ENCODE peak calls at places on chromosomes 12 and 14, in four cellular contexts. One of them, this sample, is unnamed.

GRCh38 chr12:46886541-46887041 is 60.8 kb upstream of the SLC38A4 start:
- DNase-seq in stomach: no peak
- DNase-seq in caudate nucleus: no peak
- DNase-seq in neural progenitor cell: no peak
- DNase-seq in this sample: no peak

GRCh38 chr14:103127356-103127755 is 4.1 kb downstream of the TNFAIP2 start:
- DNase-seq in stomach: no peak
- DNase-seq in caudate nucleus: no peak
- DNase-seq in neural progenitor cell: no peak
- DNase-seq in this sample: no peak

GRCh38 chr12:64781374-64782029 is 22.3 kb upstream of the GNS start:
- DNase-seq in stomach: peak
- DNase-seq in caudate nucleus: no peak
- DNase-seq in neural progenitor cell: peak
- DNase-seq in this sample: peak

GRCh38 chr12:49680075-49680474 is 27.1 kb downstream of the FMNL3 start:
- DNase-seq in stomach: no peak
- DNase-seq in caudate nucleus: no peak
- DNase-seq in neural progenitor cell: no peak
- DNase-seq in this sample: no peak

GRCh38 chr14:55329999-55330710 is 58.9 kb downstream of the FBXO34 start:
- DNase-seq in stomach: no peak
- DNase-seq in caudate nucleus: no peak
- DNase-seq in neural progenitor cell: no peak
- DNase-seq in this sample: no peak

GRCh38 chr12:85669911-85670310 is 166.3 kb downstream of the RASSF9 start:
- DNase-seq in stomach: no peak
- DNase-seq in caudate nucleus: no peak
- DNase-seq in neural progenitor cell: no peak
- DNase-seq in this sample: no peak

GRCh38 chr12:9940370-9940769 is 8.2 kb upstream of the CLEC2A start:
- DNase-seq in stomach: no peak
- DNase-seq in caudate nucleus: no peak
- DNase-seq in neural progenitor cell: peak
- DNase-seq in this sample: peak

GRCh38 chr12:4977104-4977503 is 66.6 kb upstream of the KCNA5 start:
- DNase-seq in stomach: no peak
- DNase-seq in caudate nucleus: no peak
- DNase-seq in neural progenitor cell: no peak
- DNase-seq in this sample: no peak

GRCh38 chr12:109770104-109770860 is 56.7 kb downstream of the FAM222A start:
- DNase-seq in stomach: peak
- DNase-seq in caudate nucleus: no peak
- DNase-seq in neural progenitor cell: no peak
- DNase-seq in this sample: no peak

GRCh38 chr14:94673781-94674231 is 61.6 kb downstream of the SERPINA3 start:
- DNase-seq in stomach: peak
- DNase-seq in caudate nucleus: no peak
- DNase-seq in neural progenitor cell: no peak
- DNase-seq in this sample: no peak

GRCh38 chr12:93080452-93080851 is 151.4 kb upstream of the EEA1 start:
- DNase-seq in stomach: no peak
- DNase-seq in caudate nucleus: no peak
- DNase-seq in neural progenitor cell: no peak
- DNase-seq in this sample: peak

GRCh38 chr12:115946867-115947695 is 330.4 kb downstream of the MED13L start:
- DNase-seq in stomach: no peak
- DNase-seq in caudate nucleus: no peak
- DNase-seq in neural progenitor cell: peak
- DNase-seq in this sample: peak

GRCh38 chr14:38951451-38951850 is 151.6 kb downstream of the SEC23A start:
- DNase-seq in stomach: no peak
- DNase-seq in caudate nucleus: no peak
- DNase-seq in neural progenitor cell: no peak
- DNase-seq in this sample: no peak

GRCh38 chr12:122851820-122852219 is 16.6 kb downstream of the HIP1R start:
- DNase-seq in stomach: no peak
- DNase-seq in caudate nucleus: no peak
- DNase-seq in neural progenitor cell: no peak
- DNase-seq in this sample: no peak

GRCh38 chr14:106372870-106373657 is 846.7 kb downstream of the TMEM121 start:
- DNase-seq in stomach: peak
- DNase-seq in caudate nucleus: no peak
- DNase-seq in neural progenitor cell: no peak
- DNase-seq in this sample: peak

GRCh38 chr14:33103489-33103888 is 164.8 kb downstream of the NPAS3 start:
- DNase-seq in stomach: no peak
- DNase-seq in caudate nucleus: no peak
- DNase-seq in neural progenitor cell: no peak
- DNase-seq in this sample: no peak

GRCh38 chr14:90487462-90487861 is 90.6 kb downstream of the CALM1 start:
- DNase-seq in stomach: no peak
- DNase-seq in caudate nucleus: no peak
- DNase-seq in neural progenitor cell: no peak
- DNase-seq in this sample: no peak

GRCh38 chr14:85531594-85532391 is 1.8 kb downstream of the FLRT2 start:
- DNase-seq in stomach: peak
- DNase-seq in caudate nucleus: peak
- DNase-seq in neural progenitor cell: peak
- DNase-seq in this sample: peak

GRCh38 chr14:32913725-32914124 is 25.0 kb upstream of the NPAS3 start:
- DNase-seq in stomach: no peak
- DNase-seq in caudate nucleus: no peak
- DNase-seq in neural progenitor cell: no peak
- DNase-seq in this sample: no peak

GRCh38 chr12:1816730-1817094 is 3.7 kb upstream of the LRTM2 start:
- DNase-seq in stomach: no peak
- DNase-seq in caudate nucleus: no peak
- DNase-seq in neural progenitor cell: no peak
- DNase-seq in this sample: no peak

GRCh38 chr12:82682851-82683261 is 3.9 kb upstream of the TMTC2 start:
- DNase-seq in stomach: no peak
- DNase-seq in caudate nucleus: no peak
- DNase-seq in neural progenitor cell: no peak
- DNase-seq in this sample: no peak

GRCh38 chr12:121789800-121790748 is 3.4 kb downstream of the RHOF start:
- DNase-seq in stomach: peak
- DNase-seq in caudate nucleus: no peak
- DNase-seq in neural progenitor cell: no peak
- DNase-seq in this sample: peak

GRCh38 chr14:32571995-32572866 is 243.1 kb downstream of the AKAP6 start:
- DNase-seq in stomach: no peak
- DNase-seq in caudate nucleus: no peak
- DNase-seq in neural progenitor cell: no peak
- DNase-seq in this sample: no peak

GRCh38 chr12:43776498-43776897 is 17.7 kb downstream of the IRAK4 start:
- DNase-seq in stomach: no peak
- DNase-seq in caudate nucleus: no peak
- DNase-seq in neural progenitor cell: peak
- DNase-seq in this sample: peak

GRCh38 chr12:14454098-14454907 is 88.8 kb downstream of the ATF7IP start:
- DNase-seq in stomach: no peak
- DNase-seq in caudate nucleus: no peak
- DNase-seq in neural progenitor cell: peak
- DNase-seq in this sample: peak

GRCh38 chr12:119227292-119227691 is 48.6 kb downstream of the HSPB8 start:
- DNase-seq in stomach: no peak
- DNase-seq in caudate nucleus: no peak
- DNase-seq in neural progenitor cell: no peak
- DNase-seq in this sample: no peak